ENCODE peak calls at places on chromosome 10, in six cellular contexts. One of them, this sample, is unnamed.
A peak's percentile ranks its signal among the peaks of the same experiment; 100 is the strongest.

GRCh38 chr10:86451604-86451960 is 70.0 kb downstream of the WAPL start:
- DNase-seq in colonic mucosa: no peak
- DNase-seq in neural progenitor cell: no peak
- DNase-seq in sigmoid colon: no peak
- DNase-seq in NCI-H526 treated with DMSO at 0.1 percent for 48 hours: no peak
- DNase-seq in small intestine: no peak
- DNase-seq in this sample: no peak

GRCh38 chr10:93859049-93859655 is 34.6 kb upstream of the SLC35G1 start:
- DNase-seq in neural progenitor cell: peak; percentile 11
- DNase-seq in colonic mucosa: no peak
- DNase-seq in small intestine: peak; percentile 42
- DNase-seq in sigmoid colon: no peak
- DNase-seq in NCI-H526 treated with DMSO at 0.1 percent for 48 hours: no peak
- DNase-seq in this sample: peak; percentile 38

GRCh38 chr10:79289801-79290200 is 57.5 kb upstream of the PPIF start:
- DNase-seq in small intestine: no peak
- DNase-seq in neural progenitor cell: no peak
- DNase-seq in NCI-H526 treated with DMSO at 0.1 percent for 48 hours: no peak
- DNase-seq in colonic mucosa: peak; percentile 65
- DNase-seq in sigmoid colon: no peak
- DNase-seq in this sample: no peak

GRCh38 chr10:132461683-132462231 is 64.8 kb downstream of the PWWP2B start:
- DNase-seq in sigmoid colon: no peak
- DNase-seq in small intestine: peak; percentile 98
- DNase-seq in neural progenitor cell: no peak
- DNase-seq in colonic mucosa: peak; percentile 95
- DNase-seq in NCI-H526 treated with DMSO at 0.1 percent for 48 hours: no peak
- DNase-seq in this sample: no peak

GRCh38 chr10:91511549-91512330 is 101.6 kb downstream of the HECTD2 start:
- DNase-seq in NCI-H526 treated with DMSO at 0.1 percent for 48 hours: no peak
- DNase-seq in colonic mucosa: no peak
- DNase-seq in neural progenitor cell: no peak
- DNase-seq in small intestine: no peak
- DNase-seq in sigmoid colon: no peak
- DNase-seq in this sample: no peak

GRCh38 chr10:5545011-5545410 is 20.2 kb downstream of the CALML3 start:
- DNase-seq in sigmoid colon: peak; percentile 45
- DNase-seq in neural progenitor cell: no peak
- DNase-seq in small intestine: no peak
- DNase-seq in colonic mucosa: no peak
- DNase-seq in NCI-H526 treated with DMSO at 0.1 percent for 48 hours: no peak
- DNase-seq in this sample: no peak

GRCh38 chr10:78215645-78216044 is 182.0 kb downstream of the RPS24 start:
- DNase-seq in small intestine: no peak
- DNase-seq in NCI-H526 treated with DMSO at 0.1 percent for 48 hours: peak; percentile 63
- DNase-seq in sigmoid colon: peak; percentile 98
- DNase-seq in neural progenitor cell: no peak
- DNase-seq in colonic mucosa: peak; percentile 56
- DNase-seq in this sample: no peak

GRCh38 chr10:72660220-72660619 is 31.7 kb upstream of the MCU start:
- DNase-seq in NCI-H526 treated with DMSO at 0.1 percent for 48 hours: no peak
- DNase-seq in small intestine: no peak
- DNase-seq in colonic mucosa: no peak
- DNase-seq in sigmoid colon: no peak
- DNase-seq in neural progenitor cell: no peak
- DNase-seq in this sample: no peak

GRCh38 chr10:5910323-5911100 is 20.5 kb downstream of the FBH1 start:
- DNase-seq in NCI-H526 treated with DMSO at 0.1 percent for 48 hours: no peak
- DNase-seq in colonic mucosa: no peak
- DNase-seq in sigmoid colon: peak; percentile 84
- DNase-seq in small intestine: no peak
- DNase-seq in neural progenitor cell: no peak
- DNase-seq in this sample: no peak

GRCh38 chr10:75592014-75592842 is 160.8 kb downstream of the LRMDA start:
- DNase-seq in colonic mucosa: no peak
- DNase-seq in small intestine: no peak
- DNase-seq in NCI-H526 treated with DMSO at 0.1 percent for 48 hours: no peak
- DNase-seq in neural progenitor cell: no peak
- DNase-seq in sigmoid colon: no peak
- DNase-seq in this sample: no peak

This sample was measured in NAMALWA.